ENCODE peak calls at places on chromosomes 6 and 20, in seven cellular contexts. V is heart left ventricle, U is colonic mucosa, M is ascending aorta, K is spleen, O is SK-N-SH, C is PC-3. S is an unnamed sample.

GRCh38 chr20:45427236-45428149 is 11.6 kb downstream of the PIGT start:
- DNase-seq in V (no peak), U (peak), M (no peak), K (no peak), O (peak), C (no peak), S (no peak)

GRCh38 chr20:59455392-59456341 is 148.7 kb upstream of the PHACTR3 start:
- DNase-seq in V (peak), U (peak), M (no peak), K (peak), O (peak), C (peak), S (peak)

GRCh38 chr6:143955971-143956370 is 52.1 kb downstream of the PLAGL1 start:
- DNase-seq in V (no peak), U (no peak), M (no peak), K (no peak), O (no peak), C (peak), S (no peak)

GRCh38 chr6:78397537-78397936 is 469.8 kb upstream of the IRAK1BP1 start:
- DNase-seq in V (no peak), U (no peak), M (no peak), K (no peak), O (no peak), C (no peak), S (no peak)

GRCh38 chr6:111870751-111871064 is 2.5 kb downstream of the FYN start:
- DNase-seq in V (no peak), U (no peak), M (no peak), K (no peak), O (no peak), C (peak), S (no peak)

GRCh38 chr6:126307859-126308258 is 32.1 kb upstream of the CENPW start:
- DNase-seq in V (no peak), U (no peak), M (no peak), K (no peak), O (peak), C (peak), S (no peak)

GRCh38 chr6:113995632-113996031 is 24.7 kb upstream of the HDAC2 start:
- DNase-seq in V (peak), U (peak), M (peak), K (no peak), O (peak), C (peak), S (peak)

GRCh38 chr6:169208011-169208410 is 45.6 kb downstream of the THBS2 start:
- DNase-seq in V (no peak), U (no peak), M (no peak), K (no peak), O (no peak), C (no peak), S (no peak)

GRCh38 chr6:53055873-53056272 is 9.3 kb upstream of the FBXO9 start:
- DNase-seq in V (no peak), U (no peak), M (no peak), K (no peak), O (no peak), C (no peak), S (no peak)

GRCh38 chr20:7437311-7437710 is 502.9 kb downstream of the HAO1 start:
- DNase-seq in V (no peak), U (no peak), M (no peak), K (no peak), O (no peak), C (peak), S (no peak)

GRCh38 chr6:143632894-143633293 is 44.9 kb upstream of the PHACTR2 start:
- DNase-seq in V (no peak), U (no peak), M (no peak), K (no peak), O (no peak), C (no peak), S (no peak)

GRCh38 chr20:40331699-40332098 is 357.3 kb downstream of the MAFB start:
- DNase-seq in V (no peak), U (peak), M (no peak), K (peak), O (no peak), C (no peak), S (no peak)

GRCh38 chr20:21315138-21315537 is 12.0 kb downstream of the XRN2 start:
- DNase-seq in V (no peak), U (no peak), M (no peak), K (no peak), O (no peak), C (no peak), S (no peak)

GRCh38 chr6:158207452-158207788 is 39.3 kb downstream of the GTF2H5 start:
- DNase-seq in V (no peak), U (no peak), M (no peak), K (no peak), O (no peak), C (peak), S (no peak)

GRCh38 chr6:142810952-142811514 is 133.9 kb downstream of the HIVEP2 start:
- DNase-seq in V (no peak), U (no peak), M (no peak), K (no peak), O (no peak), C (no peak), S (no peak)

GRCh38 chr6:141451508-141452353 is 681.0 kb upstream of the GJE1 start:
- DNase-seq in V (no peak), U (no peak), M (no peak), K (no peak), O (no peak), C (peak), S (no peak)

GRCh38 chr6:35876902-35877301 is 44.0 kb downstream of the SRPK1 start:
- DNase-seq in V (no peak), U (no peak), M (no peak), K (no peak), O (no peak), C (no peak), S (no peak)

GRCh38 chr6:15427360-15428070 is 181.6 kb downstream of the JARID2 start:
- DNase-seq in V (no peak), U (no peak), M (no peak), K (no peak), O (no peak), C (no peak), S (no peak)

GRCh38 chr6:125310994-125311649 is 9.4 kb upstream of the HDDC2 start:
- DNase-seq in V (peak), U (no peak), M (no peak), K (no peak), O (peak), C (peak), S (peak)

GRCh38 chr6:19033683-19034082 is 646.5 kb downstream of the RNF144B start:
- DNase-seq in V (no peak), U (no peak), M (no peak), K (no peak), O (no peak), C (no peak), S (no peak)

GRCh38 chr6:85396159-85396808 is 53.6 kb upstream of the NT5E start:
- DNase-seq in V (no peak), U (no peak), M (no peak), K (no peak), O (no peak), C (peak), S (no peak)

GRCh38 chr20:38985603-38986170 is 23.5 kb downstream of the DHX35 start:
- DNase-seq in V (no peak), U (no peak), M (no peak), K (no peak), O (no peak), C (peak), S (no peak)

GRCh38 chr20:18005170-18005989 is 36.6 kb downstream of the MGME1 start:
- DNase-seq in V (no peak), U (no peak), M (no peak), K (peak), O (no peak), C (no peak), S (no peak)

GRCh38 chr6:127966616-127967015 is 65.8 kb upstream of the THEMIS start:
- DNase-seq in V (no peak), U (no peak), M (no peak), K (no peak), O (no peak), C (no peak), S (no peak)

GRCh38 chr20:63819224-63819917 is 11.7 kb downstream of the ZBTB46 start:
- DNase-seq in V (no peak), U (no peak), M (no peak), K (no peak), O (no peak), C (peak), S (no peak)

GRCh38 chr6:29376003-29376402 is 912 bp upstream of the OR12D3 start:
- DNase-seq in V (no peak), U (no peak), M (no peak), K (no peak), O (no peak), C (peak), S (no peak)

GRCh38 chr20:52448513-52448912 is 256.9 kb upstream of the ZFP64 start:
- DNase-seq in V (no peak), U (no peak), M (no peak), K (no peak), O (no peak), C (no peak), S (no peak)

GRCh38 chr6:22980446-22980845 is 411.1 kb downstream of the HDGFL1 start:
- DNase-seq in V (peak), U (no peak), M (no peak), K (no peak), O (no peak), C (peak), S (no peak)

GRCh38 chr6:20620043-20620442 is 85.8 kb downstream of the CDKAL1 start:
- DNase-seq in V (no peak), U (no peak), M (no peak), K (no peak), O (no peak), C (no peak), S (no peak)

GRCh38 chr6:18263561-18264337 is 581 bp downstream of the DEK start:
- DNase-seq in V (peak), U (peak), M (no peak), K (peak), O (peak), C (peak), S (peak)

GRCh38 chr20:4952229-4952628 is 49.1 kb downstream of the SLC23A2 start:
- DNase-seq in V (no peak), U (no peak), M (no peak), K (no peak), O (no peak), C (no peak), S (no peak)

GRCh38 chr6:36268478-36269248 is 1.2 kb upstream of the PNPLA1 start:
- DNase-seq in V (no peak), U (no peak), M (no peak), K (no peak), O (no peak), C (no peak), S (no peak)

GRCh38 chr6:43096451-43097097 is 20.5 kb downstream of the PTK7 start:
- DNase-seq in V (no peak), U (no peak), M (no peak), K (peak), O (peak), C (peak), S (no peak)

GRCh38 chr6:116536216-116536621 is 9.3 kb downstream of the TRAPPC3L start:
- DNase-seq in V (no peak), U (peak), M (no peak), K (no peak), O (peak), C (peak), S (no peak)

GRCh38 chr6:163162874-163163213 is 251.7 kb upstream of the QKI start:
- DNase-seq in V (no peak), U (no peak), M (no peak), K (no peak), O (no peak), C (no peak), S (no peak)

GRCh38 chr6:126804255-126805064 is 314.0 kb upstream of the RSPO3 start:
- DNase-seq in V (no peak), U (peak), M (no peak), K (no peak), O (peak), C (peak), S (no peak)

GRCh38 chr20:3090565-3090964 is 6.0 kb upstream of the AVP start:
- DNase-seq in V (no peak), U (no peak), M (no peak), K (no peak), O (no peak), C (no peak), S (no peak)

GRCh38 chr20:19777311-19777710 is 19.3 kb downstream of the RIN2 start:
- DNase-seq in V (no peak), U (no peak), M (no peak), K (no peak), O (no peak), C (no peak), S (no peak)
- H3K27ac ChIP-seq in V (peak), U (peak), M (peak), K (no peak), O (no peak), C (no peak), S (no peak)

DNA sequence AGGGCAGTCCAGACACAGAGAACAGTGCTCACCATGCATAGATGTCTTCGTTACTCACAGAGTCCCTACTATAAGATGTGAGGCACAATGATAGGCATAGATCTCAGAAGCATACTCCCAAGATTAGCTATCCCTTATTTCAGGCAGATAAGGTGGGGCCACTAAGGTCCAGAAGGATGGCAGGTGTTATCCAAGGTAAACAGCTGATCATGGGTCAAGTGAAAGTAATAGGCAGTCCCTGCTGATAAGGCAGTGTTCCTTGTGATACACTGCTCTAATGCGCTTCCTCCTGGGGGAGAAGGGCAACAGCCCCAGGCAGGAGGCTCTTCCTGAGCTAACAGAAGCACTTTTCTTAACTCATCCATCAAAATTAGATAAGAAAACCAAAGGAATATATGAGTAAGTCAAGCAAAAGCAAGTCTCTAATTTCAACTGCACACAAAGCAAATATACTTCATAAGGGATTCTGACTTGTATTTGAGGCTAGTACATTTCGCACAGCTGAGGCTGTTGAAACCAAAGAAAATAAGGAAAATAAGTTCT is 42.2 kb downstream of the METTL24 start:
- DNase-seq in V (no peak), U (no peak), M (no peak), K (no peak), O (no peak), C (no peak), S (no peak)
- H3K27ac ChIP-seq in V (no peak), U (no peak), M (no peak), K (no peak), O (no peak), C (no peak), S (peak)

GRCh38 chr6:42078391-42078790 is 28.1 kb downstream of the TAF8 start:
- DNase-seq in V (no peak), U (no peak), M (no peak), K (peak), O (no peak), C (no peak), S (no peak)
- H3K27ac ChIP-seq in V (no peak), U (no peak), M (no peak), K (no peak), O (no peak), C (no peak), S (no peak)

DNA sequence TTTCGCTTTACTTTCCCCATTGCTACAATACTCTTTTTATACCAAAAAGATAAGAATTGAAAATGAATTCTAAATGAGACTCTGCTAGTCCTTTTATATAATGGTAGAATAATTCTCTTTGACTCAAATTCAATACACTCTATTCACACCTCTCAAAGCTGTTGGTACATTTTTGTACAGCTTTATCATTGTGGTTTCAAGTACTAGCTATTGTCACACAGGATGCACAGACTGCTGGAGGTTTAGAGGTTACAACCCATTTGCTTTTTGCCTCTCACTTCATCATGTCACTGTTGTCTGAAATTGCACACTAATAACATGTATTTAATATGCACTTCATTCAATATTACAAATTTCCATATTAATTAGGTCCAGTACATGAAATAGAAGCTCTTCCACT is 442.2 kb upstream of the ARID1B start:
- DNase-seq in V (no peak), U (no peak), M (no peak), K (no peak), O (no peak), C (no peak), S (no peak)
- H3K27ac ChIP-seq in V (no peak), U (no peak), M (no peak), K (no peak), O (no peak), C (no peak), S (no peak)

GRCh38 chr6:83068628-83069027 is 1.2 kb downstream of the DOP1A start:
- DNase-seq in V (no peak), U (no peak), M (no peak), K (no peak), O (no peak), C (no peak), S (no peak)
- H3K27ac ChIP-seq in V (peak), U (peak), M (no peak), K (peak), O (no peak), C (no peak), S (no peak)

GRCh38 chr6:102984360-102984759 is 1590.9 kb downstream of the GRIK2 start:
- DNase-seq in V (no peak), U (no peak), M (no peak), K (no peak), O (no peak), C (no peak), S (no peak)

GRCh38 chr6:102986086-102986485 is 1592.6 kb downstream of the GRIK2 start:
- DNase-seq in V (no peak), U (no peak), M (no peak), K (no peak), O (no peak), C (no peak), S (no peak)

GRCh38 chr6:102981631-102982030 is 1588.1 kb downstream of the GRIK2 start:
- DNase-seq in V (no peak), U (no peak), M (no peak), K (no peak), O (no peak), C (no peak), S (no peak)
- H3K27ac ChIP-seq in V (no peak), U (no peak), M (no peak), K (no peak), O (no peak), C (no peak), S (no peak)